ENCODE peak calls at places on chromosome 9, in four cellular contexts. V, P, N and D are unnamed samples.

GRCh38 chr9:128705051-128705965 is 3.0 kb downstream of the PKN3 start:
- DNase-seq in V (no peak), P (no peak), N (no peak), D (no peak)

GRCh38 chr9:78958887-78959286 is 612.9 kb upstream of the TLE4 start:
- DNase-seq in P (no peak), V (no peak), N (no peak), D (peak; percentile 63)

GRCh38 chr9:91896513-91897121 is 53.4 kb downstream of the ROR2 start:
- DNase-seq in V (no peak), N (peak; percentile 30), P (no peak), D (no peak)

GRCh38 chr9:109064963-109065701 is 51.8 kb upstream of the CTNNAL1 start:
- DNase-seq in N (no peak), V (no peak), P (no peak), D (no peak)

GRCh38 chr9:75935606-75936005 is 45.1 kb downstream of the PCSK5 start:
- DNase-seq in N (no peak), V (no peak), P (no peak), D (no peak)

GRCh38 chr9:106104887-106105286 is 410.5 kb downstream of the TMEM38B start:
- DNase-seq in N (no peak), P (no peak), V (no peak), D (no peak)

GRCh38 chr9:966936-967335 is 9.5 kb upstream of the DMRT3 start:
- DNase-seq in P (no peak), V (no peak), N (no peak), D (no peak)

GRCh38 chr9:91234523-91234922 is 127.2 kb downstream of the AUH start:
- DNase-seq in V (no peak), N (no peak), P (no peak), D (peak; percentile 50)

GRCh38 chr9:121718063-121718462 is 66.6 kb downstream of the DAB2IP start:
- DNase-seq in P (no peak), N (no peak), V (no peak), D (no peak)

GRCh38 chr9:79877943-79878612 is 306.3 kb downstream of the TLE4 start:
- DNase-seq in P (no peak), V (no peak), N (no peak), D (no peak)

GRCh38 chr9:89353989-89354388 is 35.7 kb downstream of the SECISBP2 start:
- DNase-seq in N (no peak), P (no peak), V (peak; percentile 66), D (no peak)

GRCh38 chr9:98890256-98890655 is 53.5 kb upstream of the COL15A1 start:
- DNase-seq in P (no peak), N (no peak), V (no peak), D (no peak)

GRCh38 chr9:18906656-18907395 is 126.2 kb downstream of the SAXO1 start:
- DNase-seq in N (no peak), V (no peak), P (no peak), D (no peak)

GRCh38 chr9:31873717-31874116 is 510.7 kb upstream of the ACO1 start:
- DNase-seq in P (no peak), V (no peak), N (no peak), D (no peak)

GRCh38 chr9:137764171-137764671 is 113.4 kb upstream of the CACNA1B start:
- DNase-seq in P (no peak), V (no peak), N (no peak), D (no peak)
- TF ChIP-seq JUNB in P (no peak), V (no peak), N (no peak), D (no peak)

DNA sequence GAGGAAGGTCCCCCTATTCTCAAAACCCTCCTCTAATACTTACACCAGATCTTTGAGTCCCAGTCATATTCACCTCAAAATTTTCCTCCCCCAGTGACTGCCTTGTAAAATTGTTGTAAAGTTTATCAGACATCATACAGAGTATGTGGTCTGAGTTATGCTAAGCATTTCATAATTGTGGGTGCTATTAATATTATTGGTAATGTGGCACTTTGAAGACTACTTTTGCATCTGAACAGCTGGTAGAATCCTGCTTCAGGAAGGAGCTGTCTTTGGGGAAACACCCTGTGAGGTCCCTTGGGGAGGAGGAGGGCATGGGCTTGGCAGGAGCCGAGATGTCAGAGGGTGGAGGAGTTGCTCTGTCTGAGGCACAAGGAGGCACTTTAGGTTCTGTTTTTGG is 164.9 kb upstream of the ZNF618 start:
- DNase-seq in V (no peak), P (no peak), N (no peak), D (no peak)
- TF ChIP-seq EZH2 in V (no peak), P (no peak), N (no peak), D (no peak)

GRCh38 chr9:133918123-133918813 is 73.9 kb downstream of the VAV2 start:
- DNase-seq in P (no peak), N (no peak), V (no peak), D (no peak)
- H3K4me3 ChIP-seq in P (no peak overlapping the region), N (no peak overlapping the region), V (no peak overlapping the region), D (no peak overlapping the region)

GRCh38 chr9:114906922-114907571 is 23.3 kb downstream of the TNFSF8 start:
- DNase-seq in N (no peak), V (peak; percentile 55), P (no peak), D (peak; percentile 91)
- TF ChIP-seq JUNB in N (no peak), V (no peak), P (no peak), D (no peak)

DNA sequence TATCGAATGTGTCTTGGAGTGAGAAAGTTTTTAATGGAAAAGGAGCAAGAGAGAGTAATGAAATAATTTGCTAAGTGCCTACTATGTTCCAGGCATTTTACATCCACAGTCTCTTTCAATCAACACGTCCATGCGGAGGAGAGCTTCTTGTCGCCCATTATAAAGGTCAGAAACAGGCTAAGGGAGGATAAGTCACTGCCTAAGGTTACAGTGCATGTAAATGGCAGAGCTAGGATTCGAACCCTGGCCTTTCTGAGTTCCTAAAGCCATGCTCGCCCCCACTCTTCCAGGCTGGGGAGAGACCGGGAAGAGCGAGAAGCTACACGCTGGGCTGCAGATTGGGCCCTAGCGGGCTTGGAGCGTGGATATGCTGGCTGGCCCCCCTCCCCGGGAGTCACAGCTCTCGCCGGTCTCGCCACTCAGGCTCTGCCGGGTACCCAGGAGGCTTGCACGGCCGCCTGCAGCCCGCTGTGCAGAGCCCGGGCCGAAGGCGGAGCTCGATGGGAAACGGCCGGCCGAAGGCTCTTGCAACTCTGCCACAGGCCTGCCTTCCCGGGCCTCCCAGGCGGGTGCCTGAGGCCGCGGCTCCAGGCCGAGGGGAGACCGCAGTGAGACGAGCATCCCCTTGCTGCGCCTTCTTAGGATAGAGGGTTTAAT is 775 bp upstream of the LHX2 start:
- DNase-seq in P (no peak), N (no peak), V (no peak), D (peak; percentile 70)
- TF ChIP-seq EZH2 in P (peak; percentile 23), N (no peak), V (peak; percentile 57), D (peak; percentile 75)

GRCh38 chr9:5041390-5042115 is 56.5 kb downstream of the JAK2 start:
- DNase-seq in N (no peak), P (no peak), V (no peak), D (no peak)
- H3K4me3 ChIP-seq in N (no peak overlapping the region), P (no peak overlapping the region), V (no peak overlapping the region), D (no peak overlapping the region)

GRCh38 chr9:2193565-2193964 is 178.4 kb downstream of the SMARCA2 start:
- DNase-seq in V (no peak), N (no peak), P (no peak), D (no peak)

GRCh38 chr9:2195211-2195610 is 180.1 kb downstream of the SMARCA2 start:
- DNase-seq in N (no peak), P (no peak), V (no peak), D (no peak)

DNA sequence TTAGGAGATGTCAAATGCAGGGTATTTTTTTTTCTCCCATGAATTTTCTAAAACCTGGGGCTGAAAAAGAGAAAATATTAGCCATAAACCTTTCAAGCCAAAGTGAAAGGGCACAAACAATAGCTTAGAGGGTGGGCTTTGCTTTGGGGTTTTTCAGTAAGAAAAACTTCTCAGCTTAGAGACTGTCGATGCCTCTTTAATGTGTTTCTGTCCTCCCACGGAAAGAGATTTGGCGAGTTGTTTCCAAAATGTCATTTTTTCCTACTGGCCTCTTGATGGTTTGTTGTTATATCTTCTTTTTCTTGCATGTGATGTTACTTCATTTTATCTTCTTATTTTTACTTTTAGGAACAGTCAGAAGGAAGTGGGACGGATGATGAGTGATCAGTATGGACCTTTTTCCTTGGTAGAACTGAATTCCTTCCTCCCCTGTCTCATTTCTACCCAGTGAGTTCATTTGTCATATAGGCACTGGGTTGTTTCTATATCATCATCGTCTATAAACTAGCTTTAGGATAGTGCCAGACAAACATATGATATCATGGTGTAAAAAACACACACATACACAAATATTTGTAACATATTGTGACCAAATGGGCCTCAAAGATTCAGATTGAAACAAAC is 177.3 kb downstream of the SMARCA2 start:
- DNase-seq in N (no peak), P (no peak), V (no peak), D (no peak)
- TF ChIP-seq JUNB in N (no peak), P (no peak), V (no peak), D (no peak)

GRCh38 chr9:124770359-124771020 is 621 bp downstream of the NR6A1 start:
- DNase-seq in N (peak; percentile 77), P (no peak), V (no peak), D (peak; percentile 76)
- TF ChIP-seq EZH2 in N (no peak), P (no peak), V (no peak), D (no peak)

DNA sequence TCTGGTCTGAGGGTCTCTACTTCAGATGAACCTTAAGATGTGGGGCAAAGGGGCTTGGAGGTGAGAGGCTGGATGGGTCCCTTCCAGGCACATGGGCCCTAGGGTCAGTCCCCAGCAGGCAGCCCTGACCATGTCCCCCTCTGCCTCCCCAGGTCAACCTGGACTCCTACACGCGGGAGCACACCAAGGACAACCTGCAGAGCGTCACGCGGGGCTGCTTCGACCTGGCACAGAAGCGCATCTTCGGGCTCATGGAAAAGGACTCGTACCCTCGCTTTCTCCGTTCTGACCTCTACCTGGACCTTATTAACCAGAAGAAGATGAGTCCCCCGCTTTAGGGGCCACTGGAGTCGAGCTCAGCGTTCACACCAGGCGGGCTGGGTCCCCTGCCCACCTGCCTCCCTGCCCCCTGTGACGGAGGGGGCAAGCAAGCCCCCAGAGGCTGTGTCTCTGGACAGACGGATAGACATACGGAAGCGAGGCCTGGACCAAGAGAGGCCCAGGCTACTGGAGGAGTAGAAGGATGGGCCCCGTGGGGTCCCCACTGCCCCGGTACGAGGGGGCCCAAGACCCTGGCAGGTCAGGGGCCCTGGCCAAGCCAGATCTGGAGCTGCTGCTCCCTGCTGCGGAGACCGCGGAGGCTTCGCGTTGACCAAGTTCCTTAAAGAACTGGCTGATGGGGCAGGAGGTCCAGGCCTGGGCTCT is 133.2 kb downstream of the RGS3 start:
- DNase-seq in V (no peak), N (no peak), P (no peak), D (no peak)
- H3K4me3 ChIP-seq in V (no peak overlapping the region), N (no peak overlapping the region), P (no peak overlapping the region), D (no peak overlapping the region)